ENCODE peak calls at places on chromosomes 6 and 20, in ten cellular contexts. Y is HCT116, I is colonic mucosa, Q is thoracic aorta, U is prostate gland, N is PC-3, S is H1, T is adrenal gland, O is endodermal cell, G is neuronal stem cell. J is an unnamed sample. For H3K4me1 and H3K36me3, the result is how much of the 10 kb centered on the place peaks cover.

GRCh38 chr20:54140486-54140885 is 33.3 kb downstream of the CYP24A1 start:
- DNase-seq in Y (no peak), I (no peak), Q (no peak), U (no peak), N (no peak), S (no peak), T (no peak), O (no peak), G (no peak), J (no peak)

GRCh38 chr6:32177182-32177787 is 920 bp upstream of the RNF5 start:
- DNase-seq in Y (no peak), I (peak), Q (no peak), U (no peak), N (no peak), S (no peak), T (peak), O (peak), G (no peak), J (peak)

GRCh38 chr6:167898673-167899311 is 72.1 kb downstream of the AFDN start:
- DNase-seq in Y (no peak), I (no peak), Q (no peak), U (no peak), N (peak), S (no peak), T (no peak), O (no peak), G (no peak), J (no peak)

GRCh38 chr6:142833054-142833453 is 111.9 kb downstream of the HIVEP2 start:
- DNase-seq in Y (no peak), I (no peak), Q (no peak), U (no peak), N (peak), S (no peak), T (no peak), O (no peak), G (no peak), J (no peak)

GRCh38 chr6:113122060-113122459 is 735.1 kb upstream of the MARCKS start:
- DNase-seq in Y (peak), I (no peak), Q (no peak), U (no peak), N (peak), S (peak), T (peak), O (peak), G (no peak), J (peak)

GRCh38 chr6:22717906-22718305 is 148.5 kb downstream of the HDGFL1 start:
- DNase-seq in Y (no peak), I (peak), Q (no peak), U (peak), N (peak), S (no peak), T (no peak), O (no peak), G (no peak), J (no peak)

GRCh38 chr6:137602871-137603270 is 108.7 kb upstream of the OLIG3 start:
- DNase-seq in Y (no peak), I (no peak), Q (no peak), U (no peak), N (no peak), S (no peak), T (no peak), O (no peak), G (no peak), J (no peak)

GRCh38 chr6:144408151-144408550 is 123.0 kb downstream of the UTRN start:
- DNase-seq in Y (no peak), I (no peak), Q (no peak), U (no peak), N (no peak), S (no peak), T (no peak), O (no peak), G (no peak), J (no peak)

GRCh38 chr6:157659536-157660271 is 163.3 kb upstream of the SNX9 start:
- DNase-seq in Y (no peak), I (no peak), Q (no peak), U (no peak), N (no peak), S (no peak), T (no peak), O (no peak), G (no peak), J (no peak)

GRCh38 chr6:14305629-14306028 is 188.1 kb downstream of the CD83 start:
- DNase-seq in Y (no peak), I (no peak), Q (no peak), U (no peak), N (no peak), S (no peak), T (no peak), O (no peak), G (no peak), J (no peak)

GRCh38 chr6:163827157-163827556 is 412.6 kb downstream of the QKI start:
- DNase-seq in Y (no peak), I (no peak), Q (no peak), U (no peak), N (no peak), S (no peak), T (no peak), O (no peak), G (no peak), J (no peak)

GRCh38 chr20:44586289-44586911 is 4.0 kb downstream of the PKIG start:
- DNase-seq in Y (no peak), I (no peak), Q (no peak), U (no peak), N (no peak), S (no peak), T (no peak), O (no peak), G (no peak), J (no peak)

GRCh38 chr20:58306421-58307261 is 2.9 kb upstream of the RAB22A start:
- DNase-seq in Y (no peak), I (peak), Q (no peak), U (no peak), N (peak), S (no peak), T (no peak), O (no peak), G (no peak), J (no peak)

GRCh38 chr20:56735087-56735642 is 106.1 kb downstream of the TFAP2C start:
- DNase-seq in Y (no peak), I (no peak), Q (no peak), U (no peak), N (no peak), S (no peak), T (no peak), O (peak), G (no peak), J (no peak)

GRCh38 chr6:7134999-7135735 is 27.4 kb downstream of the RREB1 start:
- DNase-seq in Y (no peak), I (no peak), Q (no peak), U (no peak), N (no peak), S (no peak), T (no peak), O (peak), G (no peak), J (no peak)
- H3K4me1 ChIP-seq in Y (under half), I (under half), Q (under half), U (under half), N (under half), S (under half), T (half or more), O (under half), G (under half), J (under half)

DNA sequence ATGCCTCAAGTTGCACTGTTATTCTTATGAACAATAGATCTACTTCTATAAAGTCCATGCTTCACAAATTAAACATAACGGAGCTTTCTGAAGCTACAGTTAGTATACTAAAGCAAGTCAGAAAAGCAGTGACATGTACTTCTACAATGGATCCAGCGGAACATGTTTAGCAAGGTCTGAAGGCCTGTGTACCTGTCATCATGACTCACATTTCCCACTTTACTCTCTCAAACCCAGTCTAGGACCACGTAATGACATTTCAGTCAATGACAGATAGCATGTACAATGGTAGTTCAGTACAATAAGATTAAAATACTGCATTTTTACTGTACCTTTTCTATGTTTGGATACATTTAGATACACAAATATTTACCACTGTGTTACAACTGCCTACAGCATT is 132.1 kb downstream of the MMS22L start:
- DNase-seq in Y (peak), I (no peak), Q (no peak), U (no peak), N (peak), S (no peak), T (no peak), O (no peak), G (no peak), J (no peak)
- H3K36me3 ChIP-seq in Y (under half), I (under half), Q (under half), U (under half), N (under half), S (under half), T (under half), O (under half), G (under half), J (under half)

DNA sequence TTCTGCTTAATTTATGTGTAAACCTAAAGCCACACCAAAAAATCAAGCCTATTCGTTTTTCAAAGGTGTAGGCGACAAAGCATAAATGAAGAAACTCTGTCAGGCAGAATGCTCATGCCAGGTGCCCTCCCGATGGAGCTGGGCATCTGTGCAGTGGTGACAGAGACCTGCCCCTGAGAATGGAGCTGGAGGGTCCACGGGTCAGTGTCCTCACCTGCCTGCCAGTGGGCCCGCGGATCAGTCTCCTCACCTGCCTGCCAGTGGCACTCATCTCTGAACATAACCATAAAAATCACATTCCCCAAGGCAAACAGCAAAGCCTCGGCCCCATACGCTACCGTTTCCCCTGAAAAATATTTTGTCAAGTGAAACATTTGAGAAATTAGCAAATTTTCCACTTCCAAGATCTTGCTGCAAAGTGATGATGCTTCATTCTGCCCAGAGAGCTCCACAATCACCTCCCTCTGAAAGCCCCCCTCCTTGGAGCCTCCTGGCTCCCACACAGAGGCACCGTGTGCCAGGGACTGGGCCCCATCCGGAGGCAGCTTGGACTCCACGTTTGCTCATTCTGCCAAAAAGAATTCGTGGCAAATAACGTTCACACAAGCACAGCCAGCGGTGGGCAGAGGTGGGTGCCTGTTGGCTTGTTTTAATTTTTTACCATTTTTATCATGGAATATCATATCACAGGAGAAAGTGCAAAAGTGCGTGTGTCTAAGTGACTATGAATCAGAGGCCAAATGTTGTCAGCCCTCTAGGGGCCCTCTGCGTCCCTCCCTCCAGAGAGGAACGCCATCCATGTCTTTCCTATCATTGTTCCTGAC is 88.8 kb downstream of the YTHDF1 start:
- DNase-seq in Y (no peak), I (no peak), Q (no peak), U (no peak), N (no peak), S (no peak), T (no peak), O (peak), G (no peak), J (no peak)
- H3K4me1 ChIP-seq in Y (under half), I (under half), Q (under half), U (under half), N (under half), S (under half), T (under half), O (under half), G (under half), J (under half)

DNA sequence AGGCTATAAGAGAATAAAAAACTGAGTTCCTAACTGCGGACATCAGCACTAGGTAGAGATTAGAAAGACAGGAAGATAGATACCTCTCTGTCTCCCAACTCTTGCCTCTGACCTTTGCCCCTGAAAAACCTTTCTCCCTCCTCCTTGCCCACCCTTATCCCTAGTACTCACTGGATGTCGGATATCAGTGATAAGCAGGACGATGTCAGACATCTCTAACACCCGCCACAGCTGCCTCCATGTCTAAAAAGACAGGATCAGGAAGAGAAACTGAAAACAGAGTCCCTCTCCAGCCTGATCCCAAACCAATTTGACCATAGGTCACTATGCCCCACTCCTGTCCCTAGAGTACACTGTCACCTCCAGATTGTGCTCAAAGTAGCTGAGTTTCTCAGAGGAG is 1.9 kb downstream of the GNL1 start:
- DNase-seq in Y (no peak), I (no peak), Q (no peak), U (no peak), N (no peak), S (no peak), T (no peak), O (no peak), G (no peak), J (no peak)
- H3K36me3 ChIP-seq in Y (under half), I (under half), Q (under half), U (under half), N (under half), S (under half), T (under half), O (under half), G (under half), J (under half)

DNA sequence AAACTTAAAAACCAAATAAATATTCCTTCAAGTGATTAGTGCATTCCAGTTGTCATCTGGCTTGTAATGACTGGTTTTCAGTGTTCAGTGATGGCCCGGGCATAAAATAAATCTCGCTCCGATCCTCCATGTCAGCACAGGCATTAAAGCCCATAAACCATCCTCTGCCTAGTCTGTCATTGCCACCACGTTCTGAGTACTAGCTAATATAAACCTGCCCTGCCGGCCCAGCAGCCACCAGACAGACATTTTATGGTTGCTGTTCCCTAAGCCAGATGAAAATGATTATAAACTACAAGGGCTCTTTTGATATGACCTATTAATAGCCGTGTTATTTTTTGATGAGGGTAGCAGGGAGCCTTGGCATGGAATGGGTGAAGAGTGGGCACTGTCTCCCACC is 232.3 kb upstream of the GMDS start:
- DNase-seq in Y (no peak), I (no peak), Q (no peak), U (peak), N (no peak), S (no peak), T (no peak), O (no peak), G (no peak), J (no peak)
- H3K4me1 ChIP-seq in Y (under half), I (under half), Q (under half), U (under half), N (under half), S (under half), T (under half), O (under half), G (under half), J (under half)

J was measured in iPS DF 6.9.